ENCODE peak calls at places on chromosomes 11 and 22, in nine cellular contexts. A is cardiac fibroblast, D is lung, I is GM06990, K is thyroid gland, O is heart right ventricle, V is BJ, T is HepG2, Y is lower leg skin. U is an unnamed sample.

GRCh38 chr22:47173535-47174021 is 411.1 kb downstream of the TBC1D22A start:
- DNase-seq in D (no peak), T (no peak), I (peak), V (no peak), Y (peak), A (no peak), O (no peak), K (peak), U (no peak)

GRCh38 chr22:46763051-46763705 is 728 bp downstream of the TBC1D22A start:
- DNase-seq in D (no peak), I (peak), Y (peak), T (no peak), V (no peak), A (peak), O (peak), K (peak), U (no peak)

GRCh38 chr11:99117603-99118002 is 96.9 kb downstream of the CNTN5 start:
- DNase-seq in D (no peak), Y (no peak), T (no peak), K (no peak), V (no peak), I (no peak), O (no peak), A (no peak), U (no peak)

GRCh38 chr11:25981998-25982397 is 349.9 kb upstream of the ANO3 start:
- DNase-seq in Y (no peak), V (peak), T (peak), D (no peak), K (no peak), I (peak), A (peak), O (peak), U (peak)

GRCh38 chr11:76523147-76523546 is 78.3 kb downstream of the EMSY start:
- DNase-seq in V (no peak), D (no peak), A (no peak), Y (no peak), I (no peak), O (no peak), K (no peak), T (peak), U (no peak)

GRCh38 chr11:19868281-19868821 is 155.7 kb downstream of the NAV2 start:
- DNase-seq in T (no peak), A (peak), D (peak), I (no peak), Y (no peak), K (peak), V (peak), O (peak), U (no peak)

GRCh38 chr11:93583490-93583889 is 40.3 kb upstream of the SMCO4 start:
- DNase-seq in I (no peak), T (no peak), Y (no peak), A (no peak), K (no peak), O (no peak), D (no peak), V (no peak), U (no peak)

GRCh38 chr11:35549787-35550186 is 24.4 kb upstream of the PAMR1 start:
- DNase-seq in O (no peak), T (no peak), A (peak), Y (no peak), V (peak), D (peak), I (no peak), K (peak), U (no peak)

GRCh38 chr22:49660794-49661781 is 166.6 kb downstream of the BRD1 start:
- DNase-seq in T (no peak), O (no peak), I (peak), K (no peak), Y (peak), V (no peak), A (no peak), D (no peak), U (no peak)

GRCh38 chr11:127866109-127866508 is 721.2 kb downstream of the ETS1 start:
- DNase-seq in Y (no peak), K (no peak), T (no peak), I (no peak), V (no peak), D (no peak), O (no peak), A (peak), U (no peak)

GRCh38 chr11:82261367-82261766 is 472.3 kb downstream of the FAM181B start:
- DNase-seq in V (no peak), Y (no peak), I (no peak), K (no peak), D (no peak), O (no peak), A (no peak), T (no peak), U (no peak)

GRCh38 chr11:432501-433100 is 9.2 kb downstream of the ANO9 start:
- DNase-seq in K (no peak), D (no peak), A (no peak), O (no peak), I (no peak), Y (no peak), T (no peak), V (no peak), U (no peak)

GRCh38 chr11:30917859-30918478 is 331.8 kb upstream of the MPPED2 start:
- DNase-seq in I (no peak), Y (no peak), D (no peak), V (no peak), A (peak), K (no peak), T (peak), O (peak), U (peak)

GRCh38 chr11:9142732-9143131 is 51.3 kb upstream of the SCUBE2 start:
- DNase-seq in O (no peak), A (no peak), Y (no peak), D (no peak), T (no peak), I (no peak), K (no peak), V (no peak), U (no peak)

GRCh38 chr22:46159777-46160176 is 9.5 kb downstream of the PPARA start:
- DNase-seq in D (no peak), T (no peak), Y (no peak), K (no peak), I (no peak), A (no peak), O (no peak), V (no peak), U (no peak)

GRCh38 chr22:23246982-23247766 is 66.9 kb downstream of the BCR start:
- DNase-seq in O (no peak), T (peak), V (no peak), K (no peak), D (no peak), I (no peak), Y (no peak), A (no peak), U (no peak)

GRCh38 chr11:111737180-111737876 is 28.9 kb downstream of the PPP2R1B start:
- DNase-seq in O (no peak), T (no peak), I (no peak), A (no peak), V (no peak), D (no peak), K (no peak), Y (no peak), U (no peak)

GRCh38 chr11:19603771-19604170 is 108.9 kb upstream of the NAV2 start:
- DNase-seq in T (no peak), I (no peak), V (no peak), D (no peak), A (no peak), Y (no peak), K (no peak), O (no peak), U (no peak)

GRCh38 chr11:125787827-125788226 is at the start of gene PATE3:
- DNase-seq in D (no peak), Y (no peak), V (no peak), A (no peak), K (no peak), O (no peak), T (no peak), I (no peak), U (no peak)

GRCh38 chr11:66315921-66316811 is 678 bp downstream of the CD248 start:
- DNase-seq in Y (no peak), I (no peak), K (no peak), O (no peak), V (no peak), T (no peak), A (no peak), D (no peak), U (no peak)

GRCh38 chr11:35308157-35308556 is 111.2 kb downstream of the SLC1A2 start:
- DNase-seq in I (no peak), A (no peak), O (no peak), T (no peak), V (no peak), D (no peak), K (no peak), Y (no peak), U (no peak)

GRCh38 chr11:12008790-12009616 is 577 bp upstream of the DKK3 start:
- DNase-seq in O (peak), A (no peak), T (no peak), K (peak), D (no peak), Y (peak), I (no peak), V (no peak), U (no peak)

GRCh38 chr11:2450321-2451041 is 5.7 kb downstream of the KCNQ1 start:
- DNase-seq in K (no peak), V (no peak), D (no peak), I (no peak), Y (no peak), O (no peak), T (no peak), A (no peak), U (no peak)

GRCh38 chr11:115645631-115646271 is 141.5 kb upstream of the CADM1 start:
- DNase-seq in O (peak), V (no peak), K (no peak), Y (no peak), I (no peak), T (no peak), A (no peak), D (no peak), U (no peak)

GRCh38 chr11:78315724-78316123 is 101.9 kb downstream of the GAB2 start:
- DNase-seq in A (no peak), T (no peak), I (no peak), Y (no peak), D (no peak), V (no peak), K (no peak), O (no peak), U (no peak)

GRCh38 chr11:16184588-16184987 is 171.8 kb downstream of the SOX6 start:
- DNase-seq in Y (no peak), I (no peak), K (no peak), D (no peak), T (peak), A (peak), V (peak), O (no peak), U (peak)

DNA sequence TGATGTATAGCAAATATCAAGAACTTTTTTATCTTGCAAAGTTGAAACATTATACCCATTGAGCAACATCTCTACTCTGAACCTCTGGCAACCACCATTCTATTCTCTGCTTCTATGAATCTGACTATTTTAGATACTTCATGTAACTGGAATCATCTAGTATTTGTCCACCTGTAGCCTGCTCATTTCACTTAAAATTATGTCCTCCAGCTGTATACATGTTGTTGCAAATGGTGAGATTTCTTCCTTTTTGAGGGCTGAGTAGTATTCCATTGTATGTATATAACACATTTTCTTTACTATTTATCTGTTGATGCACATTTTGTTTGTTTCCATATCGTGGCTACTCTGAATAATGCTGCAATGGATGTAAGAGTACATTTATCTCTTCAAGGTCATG is 476.3 kb upstream of the LRRC4C start:
- DNase-seq in D (no peak), Y (no peak), I (no peak), A (no peak), V (no peak), O (no peak), K (no peak), T (no peak), U (no peak)
- H3K4me3 ChIP-seq in D (no peak), Y (no peak), I (no peak), A (no peak), V (no peak), O (no peak), K (no peak), T (no peak), U (no peak)

GRCh38 chr11:73989156-73989555 is 6.5 kb upstream of the UCP2 start:
- DNase-seq in Y (no peak), A (no peak), T (no peak), D (no peak), K (no peak), O (no peak), I (no peak), V (no peak), U (no peak)
- TF ChIP-seq CTCF in Y (no peak), A (no peak), T (no peak), D (no peak), K (no peak), O (no peak), I (peak), V (no peak), U (peak)

GRCh38 chr22:18970948-18971315 is 34.8 kb upstream of the PRODH start:
- DNase-seq in O (no peak), V (no peak), Y (no peak), I (no peak), A (no peak), K (no peak), D (no peak), T (no peak), U (no peak)
- H3K4me3 ChIP-seq in O (peak), V (no peak), Y (peak), I (no peak), A (no peak), K (peak), D (no peak), T (peak), U (peak)

GRCh38 chr22:38215156-38216038 is 13.6 kb downstream of the MAFF start:
- DNase-seq in T (no peak), Y (no peak), D (no peak), K (no peak), A (no peak), O (no peak), V (no peak), I (no peak), U (no peak)

GRCh38 chr22:38213319-38214247 is 11.8 kb downstream of the MAFF start:
- DNase-seq in T (no peak), A (no peak), O (no peak), V (no peak), Y (no peak), D (no peak), K (no peak), I (no peak), U (no peak)

GRCh38 chr22:38211556-38211955 is 9.8 kb downstream of the MAFF start:
- DNase-seq in A (no peak), K (no peak), T (no peak), O (no peak), V (no peak), Y (no peak), I (no peak), D (no peak), U (no peak)

GRCh38 chr22:38212442-38212841 is 10.6 kb downstream of the MAFF start:
- DNase-seq in A (no peak), Y (no peak), T (no peak), I (no peak), O (no peak), V (no peak), K (no peak), D (no peak), U (no peak)

DNA sequence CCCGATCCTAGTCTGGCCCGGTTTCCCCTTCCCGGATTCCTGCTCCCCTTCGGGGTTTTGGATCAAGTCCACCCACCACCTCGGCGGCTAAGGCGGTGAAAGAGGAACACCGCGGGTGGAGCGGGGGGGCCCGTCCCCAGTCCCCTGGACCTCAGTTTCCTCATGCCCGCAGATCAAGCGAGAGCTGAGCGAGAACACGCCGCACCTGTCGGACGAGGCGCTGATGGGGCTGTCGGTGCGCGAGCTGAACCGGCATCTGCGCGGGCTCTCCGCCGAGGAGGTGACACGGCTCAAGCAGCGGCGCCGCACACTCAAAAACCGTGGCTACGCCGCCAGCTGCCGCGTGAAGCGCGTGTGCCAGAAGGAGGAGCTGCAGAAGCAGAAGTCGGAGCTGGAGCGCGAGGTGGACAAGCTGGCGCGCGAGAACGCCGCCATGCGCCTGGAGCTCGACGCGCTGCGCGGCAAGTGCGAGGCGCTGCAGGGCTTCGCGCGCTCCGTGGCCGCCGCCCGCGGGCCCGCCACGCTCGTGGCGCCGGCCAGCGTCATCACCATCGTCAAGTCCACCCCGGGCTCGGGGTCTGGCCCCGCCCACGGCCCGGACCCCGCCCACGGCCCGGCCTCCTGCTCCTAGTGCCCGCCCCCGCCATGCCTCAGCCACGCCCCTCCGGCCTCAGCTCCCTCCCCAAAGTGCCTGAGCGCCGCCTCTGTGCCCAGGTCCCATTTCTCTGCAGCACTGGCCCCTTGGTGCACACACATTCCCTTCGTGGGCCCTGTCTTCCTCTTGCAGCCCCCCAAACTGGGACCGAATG is 12.7 kb downstream of the MAFF start:
- DNase-seq in D (peak), O (peak), K (peak), A (peak), V (no peak), I (peak), T (no peak), Y (peak), U (no peak)
- TF ChIP-seq CTCF in D (no peak), O (no peak), K (no peak), A (no peak), V (no peak), I (peak), T (no peak), Y (no peak), U (no peak)

GRCh38 chr11:43735931-43736330 is 55.4 kb downstream of the HSD17B12 start:
- DNase-seq in T (no peak), K (no peak), Y (no peak), O (no peak), V (no peak), D (no peak), I (no peak), A (peak), U (no peak)

GRCh38 chr11:43735115-43735514 is 54.6 kb downstream of the HSD17B12 start:
- DNase-seq in A (no peak), T (no peak), K (no peak), D (no peak), V (no peak), I (no peak), Y (no peak), O (no peak), U (no peak)

GRCh38 chr11:43736502-43737193 is 56.1 kb downstream of the HSD17B12 start:
- DNase-seq in D (no peak), A (peak), K (no peak), V (no peak), O (no peak), T (peak), I (no peak), Y (no peak), U (no peak)

GRCh38 chr11:43737194-43737575 is 56.6 kb downstream of the HSD17B12 start:
- DNase-seq in A (no peak), K (no peak), V (no peak), I (no peak), O (no peak), D (no peak), Y (no peak), T (no peak), U (no peak)

GRCh38 chr11:43738600-43739409 is 58.3 kb downstream of the HSD17B12 start:
- DNase-seq in Y (no peak), T (peak), D (no peak), A (peak), V (peak), O (peak), K (peak), I (no peak), U (peak)
- H3K4me3 ChIP-seq in Y (no peak), T (no peak), D (no peak), A (no peak), V (no peak), O (no peak), K (no peak), I (no peak), U (no peak)

GRCh38 chr11:118918686-118919280 is 6.9 kb downstream of the BCL9L start:
- DNase-seq in T (no peak), D (no peak), V (no peak), I (no peak), A (peak), O (no peak), K (no peak), Y (no peak), U (no peak)
- TF ChIP-seq CTCF in T (no peak), D (no peak), V (no peak), I (no peak), A (no peak), O (no peak), K (no peak), Y (no peak), U (no peak)

DNA sequence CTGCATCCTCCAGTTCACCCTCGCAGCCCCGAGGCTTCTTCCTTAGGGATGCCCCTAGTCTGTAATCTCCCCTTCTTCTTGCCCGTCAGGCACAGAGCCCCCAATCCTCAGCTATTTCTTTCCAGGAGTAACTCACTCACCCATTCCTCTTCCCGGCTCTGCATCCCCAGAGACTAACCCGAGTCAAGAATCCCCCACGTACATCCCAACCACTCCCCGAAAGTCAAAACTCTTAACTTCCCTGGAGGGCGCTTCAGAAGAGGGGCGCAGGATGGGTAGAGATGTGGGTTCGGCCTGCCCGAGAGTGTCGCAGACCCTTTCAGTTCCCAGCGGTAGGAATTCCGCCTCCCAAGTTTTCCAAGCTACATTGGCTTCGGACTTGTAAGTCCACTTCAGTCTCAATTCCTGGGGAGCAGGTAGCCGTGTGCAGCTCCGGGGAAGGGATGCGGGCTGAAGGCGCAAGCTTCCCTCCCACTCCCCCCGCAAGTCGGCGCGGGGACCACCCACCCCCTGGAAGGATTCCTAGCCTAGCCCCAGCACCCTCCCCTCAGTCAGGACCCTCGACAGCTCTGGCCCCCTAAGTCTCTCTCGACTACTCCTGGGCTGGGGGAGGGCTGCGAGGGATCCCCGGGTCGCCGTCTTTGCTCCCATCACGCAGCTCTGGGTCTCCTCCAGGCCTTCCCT is 871 bp downstream of the BDNF start:
- DNase-seq in I (no peak), K (peak), O (no peak), Y (peak), A (no peak), T (no peak), V (no peak), D (no peak), U (no peak)
- H3K4me3 ChIP-seq in I (peak), K (peak), O (peak), Y (no peak), A (peak), T (no peak), V (peak), D (no peak), U (no peak)

GRCh38 chr11:134270250-134270714 is 5.9 kb upstream of the GLB1L3 start:
- DNase-seq in I (no peak), A (peak), Y (peak), T (peak), D (no peak), V (no peak), O (no peak), K (no peak), U (no peak)
- TF ChIP-seq CTCF in I (peak), A (peak), Y (no peak), T (peak), D (no peak), V (no peak), O (no peak), K (no peak), U (no peak)

DNA sequence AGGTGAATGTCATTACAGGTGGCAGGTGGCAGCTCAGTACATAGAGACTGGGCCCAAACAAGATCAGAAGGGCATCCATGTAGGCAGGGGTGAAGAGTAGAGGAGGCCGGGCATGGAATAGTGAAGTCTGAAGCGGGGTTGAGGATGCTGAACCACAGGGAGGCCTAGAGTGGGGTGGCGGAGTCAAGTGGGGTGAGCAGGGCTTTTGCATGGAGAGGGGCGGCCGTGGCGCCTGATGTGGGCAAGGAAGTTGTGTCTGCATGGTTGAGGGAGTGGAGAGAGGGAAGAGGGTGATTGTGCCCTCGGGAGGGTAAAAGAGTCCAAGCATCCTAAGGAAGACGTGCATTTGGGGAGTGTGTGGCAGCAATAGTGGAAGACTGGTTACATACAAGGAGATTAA is 14.4 kb downstream of the DDB2 start:
- DNase-seq in K (no peak), A (no peak), T (no peak), I (no peak), Y (no peak), O (no peak), V (no peak), D (no peak), U (no peak)
- H3K4me3 ChIP-seq in K (no peak), A (no peak), T (no peak), I (no peak), Y (no peak), O (no peak), V (no peak), D (no peak), U (no peak)